ENCODE peak calls at places on chromosomes 1 and 21, in four cellular contexts. Q is A549, F is lower leg skin, N is dorsolateral prefrontal cortex. L is an unnamed sample.

GRCh38 chr1:227378876-227379554 is 60.7 kb upstream of the CDC42BPA start:
- DNase-seq in Q (no peak), N (no peak), F (no peak), L (no peak)

GRCh38 chr1:89941110-89941770 is 53.7 kb upstream of the ZNF326 start:
- DNase-seq in N (no peak), Q (no peak), F (no peak), L (no peak)

GRCh38 chr1:101366513-101367215 is 129.8 kb downstream of the S1PR1 start:
- DNase-seq in N (no peak), F (no peak), Q (no peak), L (no peak)

GRCh38 chr1:43382027-43382771 is 7.4 kb downstream of the MED8 start:
- DNase-seq in N (peak), F (peak), Q (no peak), L (no peak)

GRCh38 chr1:107141491-107142369 is 891 bp downstream of the NTNG1 start:
- DNase-seq in F (no peak), Q (no peak), N (no peak), L (no peak)

GRCh38 chr1:153626477-153626928 is 802 bp downstream of the S100A13 start:
- DNase-seq in N (no peak), Q (no peak), F (no peak), L (no peak)

GRCh38 chr1:200042437-200043329 is 15.2 kb downstream of the NR5A2 start:
- DNase-seq in N (no peak), Q (no peak), F (no peak), L (no peak)

GRCh38 chr1:168598125-168598524 is 21.7 kb downstream of the XCL1 start:
- DNase-seq in Q (no peak), N (no peak), F (no peak), L (no peak)

GRCh38 chr1:153680120-153680403 is 1.6 kb downstream of the NPR1 start:
- DNase-seq in Q (no peak), N (no peak), F (no peak), L (no peak)

GRCh38 chr1:111191496-111191895 is 8.9 kb downstream of the DENND2D start:
- DNase-seq in N (no peak), F (no peak), Q (no peak), L (no peak)

GRCh38 chr1:243798726-243799125 is 51.3 kb downstream of the AKT3 start:
- DNase-seq in F (no peak), Q (peak), N (no peak), L (no peak)

GRCh38 chr1:110897685-110898084 is 24.7 kb downstream of the CD53 start:
- DNase-seq in F (no peak), N (no peak), Q (no peak), L (no peak)

GRCh38 chr21:45998871-45999580 is 17.5 kb downstream of the COL6A1 start:
- DNase-seq in N (no peak), Q (no peak), F (peak), L (peak)

GRCh38 chr1:25905680-25906643 is at the start of gene STMN1:
- DNase-seq in Q (peak), N (peak), F (peak), L (peak)

GRCh38 chr1:221166559-221167318 is 287.5 kb downstream of the HLX start:
- DNase-seq in N (no peak), Q (no peak), F (no peak), L (no peak)

GRCh38 chr1:38076455-38076854 is 29.9 kb upstream of the POU3F1 start:
- DNase-seq in Q (no peak), F (no peak), N (no peak), L (no peak)

GRCh38 chr21:22536511-22536910 is 1538.3 kb downstream of the NCAM2 start:
- DNase-seq in Q (no peak), N (no peak), F (no peak), L (no peak)

GRCh38 chr1:47942238-47942629 is 55.0 kb downstream of the TRABD2B start:
- DNase-seq in F (peak), N (no peak), Q (peak), L (no peak)

GRCh38 chr1:68128157-68128556 is 77.7 kb upstream of the DIRAS3 start:
- DNase-seq in Q (no peak), F (no peak), N (no peak), L (no peak)

GRCh38 chr1:24776821-24777220 is 31.6 kb downstream of the CLIC4 start:
- DNase-seq in N (no peak), Q (no peak), F (no peak), L (no peak)

GRCh38 chr1:24778141-24778540 is 32.9 kb downstream of the CLIC4 start:
- DNase-seq in N (no peak), Q (no peak), F (no peak), L (no peak)

GRCh38 chr1:24783713-24784112 is 38.5 kb downstream of the CLIC4 start:
- DNase-seq in F (no peak), N (no peak), Q (no peak), L (no peak)

GRCh38 chr1:24782689-24783088 is 37.4 kb downstream of the CLIC4 start:
- DNase-seq in N (no peak), Q (no peak), F (no peak), L (no peak)

GRCh38 chr1:24779689-24780464 is 34.6 kb downstream of the CLIC4 start:
- DNase-seq in N (no peak), F (no peak), Q (no peak), L (no peak)
- TF ChIP-seq CTCF in N (no peak), F (no peak), Q (no peak), L (no peak)

GRCh38 chr1:66334311-66334710 is 199.6 kb upstream of the SGIP1 start:
- DNase-seq in N (no peak), F (no peak), Q (no peak), L (no peak)

GRCh38 chr1:66333463-66334232 is 200.3 kb upstream of the SGIP1 start:
- DNase-seq in N (no peak), F (no peak), Q (no peak), L (peak)

GRCh38 chr1:66336641-66336991 is 197.3 kb upstream of the SGIP1 start:
- DNase-seq in F (no peak), Q (no peak), N (no peak), L (no peak)

GRCh38 chr1:66335859-66336640 is 197.9 kb upstream of the SGIP1 start:
- DNase-seq in N (no peak), Q (no peak), F (peak), L (peak)

DNA sequence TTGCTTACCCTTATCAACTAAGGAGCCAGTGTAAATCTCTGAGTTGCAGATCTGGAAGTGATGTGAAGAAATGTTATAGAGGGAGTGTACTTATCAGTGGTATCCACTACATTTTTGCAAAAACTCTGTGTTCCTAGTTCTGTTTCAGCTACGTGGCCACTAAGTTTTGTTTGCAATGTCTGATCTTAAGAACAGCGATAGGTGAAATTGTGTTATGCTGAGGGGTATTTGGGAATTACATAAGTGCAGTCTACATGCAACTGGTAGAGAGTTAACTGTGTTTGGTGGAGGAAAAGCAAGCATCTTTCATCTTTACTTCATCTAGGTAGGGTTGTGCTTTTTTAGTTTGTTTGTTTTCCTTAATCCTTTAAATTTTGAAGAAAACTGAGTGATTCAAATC is 198.8 kb upstream of the SGIP1 start:
- DNase-seq in F (no peak), N (no peak), Q (no peak), L (no peak)
- H3K4me3 ChIP-seq in F (no peak), N (peak), Q (peak), L (peak)

DNA sequence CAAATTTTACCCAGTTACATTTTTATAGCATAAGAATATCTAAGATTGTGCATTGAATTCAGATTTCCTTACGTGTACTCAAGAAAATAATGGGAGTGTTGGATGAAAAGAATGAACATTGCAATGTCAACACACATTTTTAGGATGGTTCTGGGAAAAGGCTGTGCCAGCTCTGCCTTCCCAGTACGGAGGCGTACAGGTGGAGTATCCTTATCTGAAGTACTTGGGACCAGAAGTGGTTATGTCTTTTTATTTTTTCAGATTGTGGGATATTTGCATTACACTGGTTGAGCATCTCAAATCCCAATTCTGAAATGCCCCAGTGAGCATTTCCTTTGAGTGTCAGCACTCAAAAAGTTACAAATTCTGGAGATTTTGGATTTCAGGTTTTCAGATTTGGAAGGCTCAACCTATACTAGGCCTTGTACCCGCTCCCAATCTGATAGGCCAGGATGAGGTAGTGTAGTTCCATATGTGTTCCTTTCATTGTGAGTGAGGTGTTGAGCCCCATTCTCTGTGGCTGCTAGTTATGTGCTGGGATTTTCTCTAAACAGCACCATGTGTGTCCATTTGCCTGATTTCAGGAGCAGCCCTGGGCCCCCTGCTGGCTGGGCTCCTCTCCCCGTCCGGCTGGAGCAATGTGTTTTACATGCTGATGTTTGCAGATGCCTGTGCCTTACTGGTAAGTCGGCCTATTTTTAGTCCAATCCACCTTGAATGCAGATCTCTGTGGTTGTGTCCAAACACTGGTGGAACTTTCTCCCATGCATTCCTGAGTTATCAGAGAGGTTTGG is 60.8 kb downstream of the SLC37A1 start:
- DNase-seq in F (peak), Q (no peak), N (no peak), L (no peak)
- TF ChIP-seq CTCF in F (no peak), Q (no peak), N (no peak), L (no peak)

GRCh38 chr21:36135391-36136094 is 664 bp downstream of the CBR3 start:
- DNase-seq in F (peak), N (peak), Q (peak), L (peak)
- H3K4me3 ChIP-seq in F (peak), N (peak), Q (peak), L (peak)

GRCh38 chr21:16605588-16605987 is 875.8 kb downstream of the USP25 start:
- DNase-seq in F (no peak), Q (no peak), N (no peak), L (no peak)

DNA sequence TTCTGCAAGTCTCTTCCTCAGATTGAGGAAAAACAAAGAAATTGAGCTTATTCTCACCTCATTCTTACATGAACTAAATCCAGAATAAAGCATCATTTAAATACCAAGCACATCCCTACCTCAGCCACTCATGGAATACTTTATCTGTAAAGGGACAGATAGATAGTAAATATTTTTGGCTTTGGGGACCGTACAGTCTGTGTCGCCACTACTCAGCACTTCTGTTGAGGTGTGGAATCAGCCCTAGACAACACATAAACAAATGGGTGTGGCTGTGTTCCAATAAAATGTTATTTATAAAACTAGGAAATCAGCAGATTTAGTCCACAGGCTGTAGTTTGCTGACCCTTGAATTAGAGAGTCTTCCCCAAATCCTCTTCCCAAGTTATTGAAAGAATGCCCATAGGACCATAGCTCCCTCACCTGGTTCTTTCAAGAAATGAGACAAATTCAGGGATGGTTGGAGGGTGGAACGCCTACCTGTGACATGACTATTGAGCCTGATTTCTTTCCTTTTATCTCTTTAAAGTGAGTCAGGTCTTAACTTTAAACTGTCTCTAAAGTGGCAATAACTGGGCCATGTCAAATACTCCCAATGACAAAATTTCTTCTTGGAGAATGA is 878.5 kb downstream of the USP25 start:
- DNase-seq in F (no peak), N (no peak), Q (no peak), L (no peak)
- TF ChIP-seq CTCF in F (no peak), N (peak), Q (peak), L (no peak)

DNA sequence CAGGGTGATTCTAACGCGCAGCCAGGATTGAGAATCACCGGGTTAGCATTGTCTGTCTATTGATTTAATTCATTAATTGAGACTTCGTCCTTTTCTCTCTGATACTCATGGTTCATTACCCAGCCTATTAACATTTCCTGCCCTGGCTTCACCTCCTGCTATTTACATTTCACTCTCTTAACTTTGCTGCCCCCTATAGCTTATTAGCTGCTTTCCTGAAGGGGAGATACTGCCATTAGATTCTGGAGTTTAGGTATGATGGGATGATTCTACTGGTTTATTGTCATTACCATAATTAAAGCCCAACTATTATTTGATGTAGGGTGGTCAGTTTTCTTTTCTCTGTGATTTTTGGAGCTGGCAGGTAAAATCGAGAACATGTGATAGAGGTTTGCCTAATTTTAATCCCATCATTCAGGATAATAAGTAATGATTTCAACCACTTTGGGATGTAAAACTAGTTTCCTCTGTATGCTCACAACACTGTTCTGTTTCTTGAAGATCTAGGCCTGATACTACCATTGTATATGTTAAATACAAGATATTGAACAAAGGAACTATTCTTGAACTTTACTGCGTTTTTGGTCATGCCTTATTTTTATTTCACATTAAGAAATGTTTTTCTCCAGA is 6.4 kb downstream of the PPP2R5A start:
- DNase-seq in F (no peak), N (no peak), Q (peak), L (no peak)
- H3K4me3 ChIP-seq in F (no peak), N (peak), Q (no peak), L (no peak)

GRCh38 chr1:246809473-246809872 is 85.3 kb downstream of the SCCPDH start:
- DNase-seq in Q (no peak), F (no peak), N (no peak), L (no peak)
- TF ChIP-seq CTCF in Q (no peak), F (no peak), N (no peak), L (no peak)

DNA sequence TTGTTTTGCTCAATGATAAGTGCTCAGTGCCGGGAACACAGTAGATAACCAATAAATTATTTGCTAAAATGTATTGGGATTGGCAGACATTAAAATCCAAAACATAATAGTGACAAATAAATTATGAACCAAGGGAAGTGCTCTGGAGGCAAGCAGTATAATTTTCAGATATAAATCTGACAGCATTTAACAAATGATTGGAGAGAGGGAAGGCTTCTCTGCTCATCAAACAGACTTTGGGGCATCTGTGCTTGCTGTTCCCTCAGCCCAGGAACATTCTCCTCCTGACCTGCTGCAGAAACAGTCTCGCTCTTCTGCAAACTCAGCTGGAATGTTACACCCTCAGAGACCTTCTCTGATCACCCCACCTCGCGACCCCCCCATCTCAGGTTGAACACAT is 2.2 kb downstream of the CD46 start:
- DNase-seq in N (no peak), Q (no peak), F (no peak), L (no peak)
- H3K4me3 ChIP-seq in N (peak), Q (peak), F (no peak), L (no peak)

GRCh38 chr1:208475951-208476824 is 232.0 kb upstream of the PLXNA2 start:
- DNase-seq in Q (no peak), F (no peak), N (no peak), L (no peak)
- TF ChIP-seq CTCF in Q (no peak), F (no peak), N (no peak), L (no peak)

GRCh38 chr1:28296401-28297220 is 32.2 kb upstream of the MED18 start:
- DNase-seq in Q (no peak), N (no peak), F (no peak), L (no peak)
- H3K4me3 ChIP-seq in Q (peak), N (no peak), F (no peak), L (no peak)

L was measured in gastrocnemius medialis.